ENCODE peak calls at places on chromosome 2, in six cellular contexts. R, P, O, Q, F and L are unnamed samples.

GRCh38 chr2:48651127-48651526 is 33.5 kb downstream of the GTF2A1L start:
- DNase-seq in O (no peak), R (no peak), P (no peak), F (no peak), Q (peak; percentile 36), L (no peak)

GRCh38 chr2:239979243-239980023 is 45.7 kb downstream of the NDUFA10 start:
- DNase-seq in Q (peak; percentile 58), P (no peak), F (no peak), R (no peak), O (no peak), L (no peak)

GRCh38 chr2:151306621-151307020 is 17.2 kb upstream of the NMI start:
- DNase-seq in P (no peak), F (no peak), Q (peak; percentile 85), O (no peak), R (no peak), L (no peak)

GRCh38 chr2:28523873-28524272 is 28.0 kb downstream of the PLB1 start:
- DNase-seq in R (no peak), Q (no peak), P (no peak), F (no peak), O (no peak), L (no peak)

GRCh38 chr2:50466694-50467093 is 565.2 kb downstream of the NRXN1 start:
- DNase-seq in O (no peak), Q (no peak), R (no peak), P (no peak), F (no peak), L (no peak)

GRCh38 chr2:189772212-189772611 is 9.6 kb upstream of the OSGEPL1 start:
- DNase-seq in O (no peak), P (no peak), F (no peak), R (no peak), Q (no peak), L (no peak)

GRCh38 chr2:68031043-68031442 is 31.8 kb downstream of the C1D start:
- DNase-seq in Q (no peak), F (no peak), R (no peak), P (no peak), O (no peak), L (no peak)

GRCh38 chr2:134839649-134840048 is 1.2 kb downstream of the ACMSD start:
- DNase-seq in P (no peak), F (no peak), Q (no peak), R (no peak), O (no peak), L (no peak)

GRCh38 chr2:210584834-210585233 is 28.4 kb downstream of the CPS1 start:
- DNase-seq in Q (no peak), R (no peak), F (no peak), O (peak; percentile 47), P (no peak), L (no peak)

GRCh38 chr2:46708492-46708891 is 207.1 kb downstream of the MCFD2 start:
- DNase-seq in F (no peak), Q (no peak), R (no peak), P (no peak), O (no peak), L (no peak)

GRCh38 chr2:118881490-118882129 is 34.2 kb upstream of the EN1 start:
- DNase-seq in F (peak; percentile 52), O (peak; percentile 55), Q (peak; percentile 48), R (peak; percentile 47), P (peak; percentile 33), L (peak; percentile 16)

GRCh38 chr2:212919238-212919637 is 232.2 kb downstream of the IKZF2 start:
- DNase-seq in F (no peak), Q (no peak), P (no peak), O (no peak), R (no peak), L (no peak)

GRCh38 chr2:223930002-223930976 is 14.8 kb downstream of the WDFY1 start:
- DNase-seq in Q (no peak), O (no peak), F (no peak), R (no peak), P (peak; percentile 91), L (peak; percentile 74)

GRCh38 chr2:223925106-223925505 is 20.0 kb downstream of the WDFY1 start:
- DNase-seq in F (no peak), P (no peak), R (no peak), O (no peak), Q (peak; percentile 63), L (no peak)

GRCh38 chr2:223928113-223929006 is 16.8 kb downstream of the WDFY1 start:
- DNase-seq in P (no peak), O (no peak), Q (no peak), F (no peak), R (no peak), L (no peak)

GRCh38 chr2:223933098-223933800 is 11.9 kb downstream of the WDFY1 start:
- DNase-seq in Q (no peak), R (no peak), P (no peak), F (no peak), O (no peak), L (no peak)

DNA sequence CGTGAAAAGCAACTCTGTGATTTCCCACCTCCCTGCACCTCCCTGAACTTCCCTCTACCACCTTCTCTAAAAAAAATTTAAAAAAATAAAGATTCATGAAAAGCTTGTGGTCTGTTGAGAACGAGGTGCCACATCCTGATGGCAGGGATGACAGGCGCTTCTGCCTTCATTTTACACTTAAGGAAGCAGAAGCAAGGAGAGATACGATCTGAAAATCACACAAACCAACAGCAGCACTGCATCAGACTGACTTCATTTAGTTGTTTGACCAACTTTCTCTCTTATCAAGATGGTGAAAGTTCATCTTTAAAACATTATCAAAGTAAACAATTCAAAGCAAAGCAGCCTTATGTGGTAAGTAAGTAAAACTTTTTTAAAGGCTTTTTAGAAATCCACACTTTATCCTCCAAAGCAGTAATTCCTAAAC is 15.5 kb downstream of the WDFY1 start:
- DNase-seq in F (no peak), O (no peak), R (no peak), Q (no peak), P (no peak), L (no peak)
- H3K27ac ChIP-seq in F (no peak overlapping the region), O (no peak overlapping the region), R (no peak overlapping the region), Q (no peak overlapping the region), P (peak overlapping the region; percentile 66), L (no peak overlapping the region)

DNA sequence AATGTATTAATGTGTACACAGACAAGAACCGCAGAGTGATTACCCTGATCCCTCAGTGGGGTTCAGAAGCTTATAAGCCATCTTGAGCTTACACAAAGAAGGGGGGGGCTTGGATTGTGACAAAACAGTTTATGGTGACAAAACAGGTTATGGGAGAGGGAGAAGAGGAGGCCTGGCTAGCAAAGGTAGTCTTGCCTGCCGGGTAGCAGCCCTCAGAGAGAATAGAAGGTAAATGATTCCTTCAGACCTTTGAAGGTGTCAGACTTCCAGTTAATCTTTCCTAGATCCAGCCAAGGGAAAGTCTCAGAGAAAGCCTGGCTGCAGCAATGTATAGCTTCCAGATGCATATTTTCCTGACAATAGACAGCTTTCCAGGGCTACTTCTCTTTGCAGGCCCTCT is 44.6 kb upstream of the RAPH1 start:
- DNase-seq in P (no peak), F (no peak), Q (no peak), R (no peak), O (no peak), L (no peak)
- H3K27ac ChIP-seq in P (peak overlapping the region; percentile 67), F (no peak overlapping the region), Q (no peak overlapping the region), R (peak overlapping the region; percentile 40), O (peak overlapping the region; percentile 64), L (no peak overlapping the region)

GRCh38 chr2:73078457-73079411 is 7.2 kb upstream of the SFXN5 start:
- DNase-seq in R (no peak), Q (no peak), O (no peak), F (no peak), P (no peak), L (no peak)

GRCh38 chr2:73081181-73081671 is 9.7 kb upstream of the SFXN5 start:
- DNase-seq in Q (no peak), P (no peak), F (no peak), O (no peak), R (no peak), L (no peak)

GRCh38 chr2:73082523-73083410 is 11.3 kb upstream of the SFXN5 start:
- DNase-seq in O (no peak), Q (no peak), P (no peak), F (no peak), R (no peak), L (no peak)

GRCh38 chr2:73079636-73080035 is 8.1 kb upstream of the SFXN5 start:
- DNase-seq in O (no peak), P (no peak), R (no peak), F (no peak), Q (no peak), L (no peak)

GRCh38 chr2:73080321-73081131 is 9.0 kb upstream of the SFXN5 start:
- DNase-seq in F (no peak), Q (peak; percentile 16), O (no peak), R (no peak), P (no peak), L (no peak)
- H3K27ac ChIP-seq in F (no peak overlapping the region), Q (no peak overlapping the region), O (no peak overlapping the region), R (no peak overlapping the region), P (no peak overlapping the region), L (no peak overlapping the region)

GRCh38 chr2:27083410-27084296 is 2.9 kb upstream of the KHK start:
- DNase-seq in F (no peak), R (no peak), P (no peak), O (no peak), Q (peak; percentile 36), L (no peak)

GRCh38 chr2:27085670-27086089 is 892 bp upstream of the KHK start:
- DNase-seq in Q (peak; percentile 72), F (peak; percentile 5), P (peak; percentile 84), R (peak; percentile 87), O (no peak), L (peak; percentile 57)

GRCh38 chr2:27084297-27085061 is 2.1 kb upstream of the KHK start:
- DNase-seq in Q (no peak), O (no peak), R (no peak), F (no peak), P (no peak), L (no peak)

GRCh38 chr2:27086090-27086721 is 366 bp upstream of the KHK start:
- DNase-seq in F (peak; percentile 98), O (peak; percentile 77), R (peak; percentile 97), Q (peak; percentile 96), P (peak; percentile 93), L (peak; percentile 94)

GRCh38 chr2:27085062-27085669 is 1.4 kb upstream of the KHK start:
- DNase-seq in O (no peak), R (no peak), F (no peak), P (no peak), Q (no peak), L (no peak)
- H3K27ac ChIP-seq in O (peak overlapping the region; percentile 77), R (peak overlapping the region; percentile 90), F (peak overlapping the region; percentile 82), P (peak overlapping the region; percentile 94), Q (no peak overlapping the region), L (peak overlapping the region; percentile 84)

GRCh38 chr2:188332619-188333018 is 40.9 kb downstream of the GULP1 start:
- DNase-seq in P (no peak), F (no peak), Q (no peak), R (no peak), O (no peak), L (no peak)
- H3K27ac ChIP-seq in P (peak overlapping the region; percentile 74), F (no peak overlapping the region), Q (no peak overlapping the region), R (no peak overlapping the region), O (no peak overlapping the region), L (no peak overlapping the region)

DNA sequence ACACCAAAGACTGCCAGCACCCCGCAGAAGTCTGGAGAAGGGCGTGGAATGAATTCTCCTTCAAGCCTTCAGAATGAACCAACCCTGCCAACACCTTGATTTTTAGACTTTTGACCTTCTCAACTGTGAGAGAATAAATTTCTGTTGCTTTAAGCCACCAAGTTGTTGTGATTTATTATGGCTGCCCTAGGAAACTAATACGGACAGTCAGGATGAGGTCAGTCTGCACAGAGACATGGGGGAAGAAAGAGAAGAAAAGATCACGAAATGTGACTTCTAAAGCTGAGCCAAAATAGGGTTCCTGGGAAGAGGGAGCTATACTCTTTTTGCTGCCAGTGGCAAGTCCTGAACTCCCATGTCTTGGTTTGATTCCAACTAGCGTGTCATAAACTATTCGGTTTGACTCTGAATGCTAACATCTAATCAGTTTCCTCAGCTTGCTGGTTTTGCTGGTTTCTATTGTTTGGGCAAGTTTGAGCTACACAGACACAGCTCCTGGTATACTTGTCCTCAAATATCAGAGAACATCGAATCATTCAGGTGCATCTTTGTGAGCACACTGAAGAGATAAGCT is 80.4 kb upstream of the CYP1B1 start:
- DNase-seq in P (no peak), Q (peak; percentile 51), O (no peak), R (no peak), F (no peak), L (no peak)
- H3K27ac ChIP-seq in P (no peak overlapping the region), Q (no peak overlapping the region), O (no peak overlapping the region), R (no peak overlapping the region), F (no peak overlapping the region), L (no peak overlapping the region)